ENCODE peak calls at places on chromosomes 2 and 18, in six cellular contexts. A is neuronal stem cell, O is H9, G is mesenchymal stem cell, Z is H1, Q is IMR-90. P is an unnamed sample.

GRCh38 chr18:38751897-38752296 is 1186.3 kb upstream of the CELF4 start:
- DNase-seq in A (no peak), O (no peak), G (peak; percentile 8), Z (no peak), Q (no peak), P (no peak)

GRCh38 chr2:232368311-232368731 is 10.2 kb upstream of the ALPP start:
- DNase-seq in A (no peak), O (peak; percentile 59), G (peak; percentile 40), Z (no peak), Q (peak; percentile 34), P (no peak)

GRCh38 chr18:21997207-21998143 is 171.9 kb upstream of the GATA6 start:
- DNase-seq in A (peak; percentile 32), O (no peak), G (peak; percentile 63), Z (no peak), Q (peak; percentile 42), P (peak; percentile 70)

GRCh38 chr18:70663141-70663540 is 374.3 kb downstream of the SOCS6 start:
- DNase-seq in A (no peak), O (no peak), G (no peak), Z (no peak), Q (no peak), P (no peak)

GRCh38 chr2:61416871-61417645 is 53.8 kb downstream of the USP34 start:
- DNase-seq in A (no peak), O (no peak), G (no peak), Z (no peak), Q (no peak), P (no peak)

GRCh38 chr2:233031556-233032500 is 644 bp upstream of the NEU2 start:
- DNase-seq in A (no peak), O (peak; percentile 40), G (no peak), Z (no peak), Q (no peak), P (no peak)

GRCh38 chr2:17709897-17710296 is 43.7 kb downstream of the SMC6 start:
- DNase-seq in A (no peak), O (no peak), G (no peak), Z (no peak), Q (no peak), P (no peak)

GRCh38 chr2:78029392-78029995 is 507.3 kb upstream of the LRRTM4 start:
- DNase-seq in A (no peak), O (no peak), G (no peak), Z (no peak), Q (no peak), P (no peak)

GRCh38 chr2:182980115-182980514 is 58.1 kb downstream of the NCKAP1 start:
- DNase-seq in A (peak; percentile 9), O (no peak), G (peak; percentile 60), Z (no peak), Q (peak; percentile 62), P (no peak)

GRCh38 chr18:62606106-62606505 is 83.3 kb downstream of the ZCCHC2 start:
- DNase-seq in A (no peak), O (no peak), G (peak; percentile 66), Z (no peak), Q (peak; percentile 32), P (peak; percentile 22)

GRCh38 chr2:214103199-214104001 is 307.5 kb upstream of the VWC2L start:
- DNase-seq in A (no peak), O (no peak), G (peak; percentile 14), Z (no peak), Q (peak; percentile 25), P (no peak)

GRCh38 chr2:43124667-43125057 is 101.7 kb downstream of the ZFP36L2 start:
- DNase-seq in A (no peak), O (no peak), G (no peak), Z (no peak), Q (no peak), P (no peak)

GRCh38 chr2:197500503-197501179 is 462 bp downstream of the HSPE1 start:
- DNase-seq in A (peak; percentile 4), O (no peak), G (peak; percentile 46), Z (no peak), Q (peak; percentile 5), P (peak; percentile 28)

GRCh38 chr2:15127251-15127650 is 433.9 kb downstream of the NBAS start:
- DNase-seq in A (no peak), O (no peak), G (no peak), Z (no peak), Q (no peak), P (no peak)

GRCh38 chr2:124034265-124034664 is 9.2 kb downstream of the CNTNAP5 start:
- DNase-seq in A (no peak), O (no peak), G (no peak), Z (no peak), Q (no peak), P (no peak)

GRCh38 chr2:200509608-200510433 is at the start of gene KCTD18:
- DNase-seq in A (peak; percentile 81), O (peak; percentile 88), G (peak; percentile 83), Z (peak; percentile 56), Q (peak; percentile 80), P (peak; percentile 92)

GRCh38 chr2:118202707-118203303 is 114.5 kb downstream of the INSIG2 start:
- DNase-seq in A (no peak), O (peak; percentile 71), G (peak; percentile 43), Z (no peak), Q (peak; percentile 36), P (peak; percentile 24)

GRCh38 chr2:156476021-156476420 is 39.8 kb downstream of the GPD2 start:
- DNase-seq in A (no peak), O (no peak), G (no peak), Z (no peak), Q (no peak), P (no peak)

GRCh38 chr2:64000630-64001381 is 18.4 kb downstream of the VPS54 start:
- DNase-seq in A (no peak), O (peak; percentile 52), G (no peak), Z (no peak), Q (no peak), P (no peak)

GRCh38 chr2:31267437-31268120 is 33.6 kb downstream of the EHD3 start:
- DNase-seq in A (no peak), O (no peak), G (no peak), Z (no peak), Q (no peak), P (no peak)

GRCh38 chr2:199985625-199986207 is 30.3 kb downstream of the MAIP1 start:
- DNase-seq in A (peak; percentile 49), O (peak; percentile 77), G (peak; percentile 81), Z (peak; percentile 25), Q (peak; percentile 81), P (peak; percentile 80)

GRCh38 chr2:217954051-217954450 is 48.7 kb downstream of the TNS1 start:
- DNase-seq in A (no peak), O (no peak), G (no peak), Z (no peak), Q (no peak), P (no peak)

GRCh38 chr2:96685592-96686459 is 43.3 kb downstream of the FER1L5 start:
- DNase-seq in A (no peak), O (peak; percentile 82), G (no peak), Z (no peak), Q (no peak), P (peak; percentile 51)

GRCh38 chr2:72636210-72636609 is 189.6 kb downstream of the EXOC6B start:
- DNase-seq in A (no peak), O (no peak), G (no peak), Z (no peak), Q (no peak), P (no peak)

GRCh38 chr18:45370190-45371010 is 244.9 kb upstream of the SLC14A2 start:
- DNase-seq in A (no peak), O (no peak), G (no peak), Z (no peak), Q (no peak), P (no peak)

GRCh38 chr2:99700482-99701398 is 210.9 kb upstream of the REV1 start:
- DNase-seq in A (no peak), O (no peak), G (no peak), Z (no peak), Q (no peak), P (no peak)

GRCh38 chr2:174784316-174784715 is 20.0 kb upstream of the CHRNA1 start:
- DNase-seq in A (no peak), O (no peak), G (no peak), Z (no peak), Q (no peak), P (no peak)

GRCh38 chr2:1925928-1926327 is 181.6 kb upstream of the PXDN start:
- DNase-seq in A (no peak), O (no peak), G (no peak), Z (no peak), Q (no peak), P (no peak)

GRCh38 chr2:116810645-116811044 is 1003.8 kb upstream of the DDX18 start:
- DNase-seq in A (no peak), O (no peak), G (peak; percentile 1), Z (no peak), Q (no peak), P (peak; percentile 57)

DNA sequence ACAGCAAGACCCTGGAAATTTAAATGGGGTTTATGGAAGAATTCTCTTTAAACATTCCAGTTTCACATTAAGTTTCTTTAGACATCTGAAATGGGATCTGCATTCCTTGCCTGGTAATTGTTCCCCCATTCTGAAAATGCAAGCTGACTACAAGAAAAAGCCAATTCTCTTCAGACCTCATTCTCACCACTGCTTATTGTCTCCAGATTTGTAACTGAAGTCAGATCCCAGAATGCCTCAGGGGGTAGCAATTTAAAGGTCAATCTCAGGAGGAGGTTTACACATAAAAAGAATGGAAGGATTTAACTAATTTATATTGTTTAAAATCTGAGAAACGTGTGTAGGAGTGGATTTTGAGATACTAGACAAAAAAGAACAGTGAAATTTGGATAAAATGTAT is 41.2 kb downstream of the COL3A1 start:
- DNase-seq in A (peak; percentile 20), O (no peak), G (no peak), Z (no peak), Q (no peak), P (no peak)
- H2AFZ ChIP-seq in A (peak overlapping the region; percentile 57), O (no peak overlapping the region), G (no peak overlapping the region), Z (no peak overlapping the region), Q (no peak overlapping the region), P (no peak overlapping the region)

GRCh38 chr18:24398515-24398914 is 891 bp upstream of the OSBPL1A start:
- DNase-seq in A (no peak), O (peak; percentile 48), G (peak; percentile 65), Z (no peak), Q (peak; percentile 46), P (no peak)
- H3K14ac ChIP-seq in A (no peak overlapping the region), O (no peak overlapping the region), G (no peak overlapping the region), Z (no peak overlapping the region), Q (no peak overlapping the region), P (no peak overlapping the region)

DNA sequence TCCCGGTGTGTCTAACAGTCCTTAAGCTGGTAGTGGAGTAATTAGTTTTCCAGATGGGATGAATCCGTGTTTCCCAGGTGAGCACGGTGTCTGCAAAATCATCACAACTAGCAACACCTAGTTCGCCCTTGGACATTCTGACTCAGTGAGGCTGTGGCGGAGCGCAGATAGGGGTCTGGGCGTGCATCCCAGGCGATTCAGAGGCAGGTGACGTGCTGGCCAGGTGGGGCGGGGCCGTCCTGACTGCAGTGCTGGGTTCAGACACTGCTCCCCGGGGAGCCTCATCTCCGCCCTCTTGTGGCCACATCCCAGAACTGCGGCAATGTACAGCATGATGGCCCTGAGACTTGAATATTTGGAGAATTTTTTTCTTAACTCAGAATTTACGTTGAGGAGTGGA is 149.4 kb downstream of the MBP start:
- DNase-seq in A (peak; percentile 75), O (peak; percentile 94), G (peak; percentile 71), Z (peak; percentile 87), Q (peak; percentile 67), P (peak; percentile 98)
- H3K4me1 ChIP-seq in A (peaks cover 10% of the 10 kb centered on the region), O (peaks cover 7% of the 10 kb centered on the region), G (peaks cover 12% of the 10 kb centered on the region), Z (no peaks in the 10 kb centered on the region), Q (no peaks in the 10 kb centered on the region), P (no peaks in the 10 kb centered on the region)

DNA sequence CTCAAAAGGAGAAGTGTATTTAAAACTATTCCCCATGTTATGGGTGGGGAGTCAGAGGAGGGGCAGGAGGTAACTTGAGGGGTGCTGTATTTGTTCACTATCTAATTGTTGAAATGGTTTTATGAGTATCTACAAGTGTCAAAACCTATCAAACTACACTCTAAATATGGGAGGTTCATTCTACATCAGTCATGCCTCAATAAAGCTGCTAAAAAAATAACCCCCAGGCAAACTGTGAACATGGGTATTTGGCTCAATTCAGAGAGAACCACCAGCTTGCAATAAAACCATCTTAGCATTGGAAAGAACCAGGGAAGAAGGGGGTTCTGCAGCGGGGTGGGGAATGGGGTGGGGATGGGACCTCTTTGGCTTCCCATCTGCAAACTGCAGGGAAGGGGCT is 176.0 kb upstream of the SMAD2 start:
- DNase-seq in A (no peak), O (no peak), G (no peak), Z (no peak), Q (no peak), P (no peak)
- H2AFZ ChIP-seq in A (no peak overlapping the region), O (no peak overlapping the region), G (no peak overlapping the region), Z (no peak overlapping the region), Q (no peak overlapping the region), P (no peak overlapping the region)

P was measured in trophoblast cell.